ENCODE peak calls at places on chromosomes 4 and X, in ten cellular contexts. W, I, G, D, P, A, B, L, E and Z are unnamed samples.

GRCh38 chrX:45843518-45843917 is 642.8 kb upstream of the DIPK2B start:
- DNase-seq in G (no peak), E (no peak), P (no peak), W (no peak), L (peak; percentile 15), B (no peak), A (no peak), I (no peak), D (no peak), Z (no peak)

GRCh38 chr4:173461170-173461569 is 62.3 kb upstream of the SCRG1 start:
- DNase-seq in E (no peak), G (no peak), L (no peak), A (no peak), D (no peak), B (no peak), P (no peak), W (no peak), I (no peak), Z (no peak)

GRCh38 chr4:62320612-62321011 is 1120.5 kb downstream of the ADGRL3 start:
- DNase-seq in B (no peak), W (no peak), I (no peak), E (no peak), G (no peak), D (no peak), L (peak; percentile 82), P (no peak), A (no peak), Z (no peak)

GRCh38 chr4:96407651-96408342 is 567.9 kb downstream of the PDHA2 start:
- DNase-seq in W (peak; percentile 30), I (no peak), B (peak; percentile 84), L (peak; percentile 83), A (no peak), E (no peak), P (no peak), G (no peak), D (no peak), Z (no peak)

GRCh38 chrX:41116948-41117347 is 31.7 kb downstream of the USP9X start:
- DNase-seq in W (no peak), B (no peak), D (no peak), L (no peak), E (no peak), P (no peak), I (no peak), A (no peak), G (no peak), Z (no peak)

GRCh38 chrX:68846536-68846935 is 17.7 kb downstream of the EFNB1 start:
- DNase-seq in L (no peak), I (no peak), A (no peak), B (no peak), W (no peak), G (no peak), E (no peak), D (peak; percentile 29), P (no peak), Z (no peak)

GRCh38 chrX:154738013-154738738 is 12.7 kb downstream of the GAB3 start:
- DNase-seq in B (no peak), W (peak; percentile 74), G (no peak), L (no peak), P (no peak), E (no peak), I (no peak), D (no peak), A (peak; percentile 28), Z (no peak)

GRCh38 chrX:109508915-109509314 is 27.0 kb upstream of the GUCY2F start:
- DNase-seq in B (no peak), E (no peak), G (no peak), L (no peak), W (no peak), A (no peak), P (no peak), D (no peak), I (no peak), Z (no peak)